ENCODE peak calls at places on chromosomes 6 and 20, in four cellular contexts. Q is esophagus muscularis mucosa, K is ovary, T is HepG2. E is an unnamed sample. For H3K4me1, the result is how much of the 10 kb centered on the place peaks cover.

GRCh38 chr6:52555531-52556228 is 21.2 kb downstream of the TRAM2 start:
- DNase-seq in T (no peak), K (no peak), Q (no peak), E (no peak)

GRCh38 chr6:44556046-44556445 is 168.5 kb downstream of the CDC5L start:
- DNase-seq in Q (no peak), T (no peak), K (no peak), E (no peak)

GRCh38 chr6:19836799-19837510 is at the start of gene ID4:
- DNase-seq in Q (peak), K (peak), T (no peak), E (peak)

GRCh38 chr6:78598966-78599365 is 268.4 kb upstream of the IRAK1BP1 start:
- DNase-seq in Q (no peak), K (no peak), T (no peak), E (no peak)

GRCh38 chr6:144408151-144408550 is 123.0 kb downstream of the UTRN start:
- DNase-seq in K (peak), Q (no peak), T (no peak), E (no peak)

GRCh38 chr6:153309666-153310065 is 178.6 kb upstream of the RGS17 start:
- DNase-seq in Q (no peak), T (no peak), K (no peak), E (no peak)

GRCh38 chr20:50919567-50919966 is 11.7 kb downstream of the ADNP start:
- DNase-seq in T (no peak), K (peak), Q (no peak), E (no peak)

GRCh38 chr6:38676236-38676973 is 26.5 kb downstream of the GLO1 start:
- DNase-seq in T (no peak), Q (no peak), K (no peak), E (no peak)

GRCh38 chr6:137171824-137172733 is 1.4 kb downstream of the IL22RA2 start:
- DNase-seq in Q (no peak), K (no peak), T (no peak), E (peak)

GRCh38 chr6:152356016-152356415 is 281.1 kb downstream of the SYNE1 start:
- DNase-seq in Q (no peak), K (no peak), T (no peak), E (no peak)

DNA sequence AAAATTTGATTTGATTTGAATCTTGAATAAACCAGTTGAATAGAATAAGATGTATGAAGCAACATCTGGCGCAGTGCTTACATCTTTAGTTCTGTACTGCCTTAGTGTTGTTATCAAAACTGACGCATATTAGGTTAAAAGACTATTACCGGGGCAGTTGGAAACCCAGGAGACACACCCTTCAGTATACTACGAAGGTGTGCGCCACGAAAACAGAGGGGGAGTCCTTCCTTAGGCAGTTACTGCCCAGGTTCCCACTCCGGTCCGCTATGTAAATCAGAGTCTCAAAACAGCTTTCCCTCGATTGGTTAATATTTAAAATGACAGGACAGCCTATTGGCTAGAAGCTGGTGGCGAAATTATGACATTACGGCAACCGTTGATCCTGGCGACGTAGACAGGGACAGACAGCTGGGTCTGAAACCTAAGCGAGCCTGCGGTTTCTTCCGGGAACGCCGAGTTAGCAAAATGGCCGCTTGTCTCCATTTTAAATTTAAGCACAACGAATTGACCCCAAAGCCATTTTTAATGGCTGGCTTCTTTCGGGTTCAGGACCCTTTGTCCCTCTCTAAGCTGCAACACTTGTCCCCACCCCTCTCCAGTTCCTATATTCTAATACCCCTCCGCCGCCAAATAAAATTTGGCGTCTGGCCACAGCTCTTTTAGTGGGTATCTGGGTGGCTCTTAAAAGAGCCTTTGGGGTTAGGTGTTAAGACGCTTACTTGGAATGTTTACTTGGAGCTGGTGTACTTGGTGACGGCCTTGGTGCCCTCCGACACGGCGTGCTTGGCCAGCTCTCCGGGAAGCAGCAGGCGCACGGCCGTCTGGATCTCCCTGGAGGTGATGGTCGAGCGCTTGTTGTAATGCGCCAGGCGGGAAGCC is 35.8 kb downstream of the HFE start:
- DNase-seq in K (peak), Q (peak), T (peak), E (peak)
- TF ChIP-seq CTCF in K (peak), Q (no peak), T (no peak), E (peak)

GRCh38 chr20:44734938-44735337 is 10.7 kb upstream of the KCNK15 start:
- DNase-seq in T (no peak), Q (no peak), K (no peak), E (no peak)

GRCh38 chr20:44737116-44737515 is 8.5 kb upstream of the KCNK15 start:
- DNase-seq in T (no peak), K (no peak), Q (no peak), E (no peak)

GRCh38 chr20:44735816-44736169 is 9.9 kb upstream of the KCNK15 start:
- DNase-seq in K (no peak), Q (no peak), T (no peak), E (no peak)

GRCh38 chr20:44738779-44739477 is 6.7 kb upstream of the KCNK15 start:
- DNase-seq in T (peak), Q (no peak), K (peak), E (peak)

DNA sequence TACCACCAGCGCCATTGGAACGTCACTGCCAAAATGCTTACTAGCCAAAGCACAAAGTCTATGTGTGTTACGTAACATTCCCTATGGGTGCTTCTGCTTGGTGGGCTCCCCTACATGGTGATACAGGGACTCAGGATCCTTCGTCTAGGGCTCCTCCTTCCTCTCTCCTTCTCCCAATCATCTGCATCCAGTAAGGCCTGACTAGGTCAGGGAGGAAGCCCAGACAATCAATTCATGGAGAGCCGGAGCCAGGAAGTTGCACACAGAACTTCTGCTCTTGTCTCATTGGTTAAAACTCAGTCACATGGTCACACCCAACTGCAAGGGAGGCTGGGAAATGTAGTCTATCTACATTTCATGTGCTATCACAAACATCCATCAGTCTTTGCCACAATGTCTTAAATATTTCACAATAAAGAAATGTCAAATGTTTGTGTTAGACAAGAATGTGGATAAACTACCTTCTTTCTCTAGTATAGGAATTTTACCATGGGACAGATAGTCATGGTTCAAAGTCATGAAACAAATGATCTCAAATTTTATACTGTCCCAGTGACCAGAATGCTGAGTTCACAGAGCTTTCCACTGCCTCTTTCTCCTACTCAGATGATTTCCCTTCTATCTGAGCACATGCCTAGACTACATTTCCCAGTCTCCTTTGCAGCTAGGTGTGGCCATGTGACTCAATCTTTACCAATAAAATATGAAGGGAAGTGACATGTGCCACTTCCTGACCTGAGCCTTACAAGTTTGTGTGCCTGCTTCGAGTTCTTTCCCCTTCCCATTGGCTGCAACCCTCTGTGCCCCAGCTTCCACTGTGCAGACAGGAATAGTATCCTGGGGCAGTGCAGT is 9.3 kb upstream of the KCNK15 start:
- DNase-seq in T (peak), Q (no peak), K (peak), E (no peak)
- TF ChIP-seq POLR2A in T (peak), Q (no peak), K (no peak), E (no peak)

DNA sequence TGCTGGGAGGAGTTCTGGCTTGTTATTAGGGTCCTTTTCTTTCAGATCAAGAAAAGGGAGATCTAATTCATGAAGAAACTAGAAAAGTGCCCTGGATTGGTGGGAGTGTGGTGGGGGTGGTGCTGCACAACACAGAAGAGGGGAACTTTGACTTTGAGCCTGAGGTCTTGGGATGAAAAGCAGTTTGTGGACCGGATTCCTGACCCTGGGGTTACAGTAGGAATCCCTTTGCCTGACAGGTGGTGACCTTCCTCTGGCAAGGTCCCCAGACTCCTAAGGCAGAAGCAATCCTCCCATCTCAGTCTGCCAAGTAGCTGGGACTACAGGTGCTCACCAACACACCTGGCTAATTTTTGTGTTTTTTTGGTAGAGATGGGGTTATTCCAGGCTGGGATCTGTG is 45.3 kb upstream of the IER3 start:
- DNase-seq in Q (no peak), T (peak), K (no peak), E (no peak)
- H3K4me1 ChIP-seq in Q (under half), T (half or more), K (under half), E (under half)

GRCh38 chr20:62651285-62652021 is 9.2 kb downstream of the SLCO4A1 start:
- DNase-seq in T (no peak), Q (no peak), K (peak), E (no peak)

GRCh38 chr20:62652051-62652893 is 10.0 kb downstream of the SLCO4A1 start:
- DNase-seq in T (peak), Q (peak), K (peak), E (peak)

GRCh38 chr20:62649140-62649539 is 6.8 kb downstream of the SLCO4A1 start:
- DNase-seq in T (no peak), K (no peak), Q (no peak), E (no peak)

GRCh38 chr20:62652894-62653305 is 10.6 kb downstream of the SLCO4A1 start:
- DNase-seq in Q (no peak), K (no peak), T (no peak), E (no peak)

GRCh38 chr20:62650551-62651284 is 8.4 kb downstream of the SLCO4A1 start:
- DNase-seq in K (no peak), T (no peak), Q (no peak), E (no peak)
- TF ChIP-seq CTCF in K (no peak), T (no peak), Q (no peak), E (no peak)